ENCODE peak calls at places on chromosomes 11 and 22, in four cellular contexts. A is EL, Z is OCI-LY7, J is coronary artery. C is an unnamed sample.

GRCh38 chr22:35384567-35384966 is 3.7 kb downstream of the HMOX1 start:
- DNase-seq in Z (no peak), J (no peak), A (no peak), C (no peak)

GRCh38 chr11:68379216-68379615 is 66.8 kb downstream of the LRP5 start:
- DNase-seq in A (no peak), Z (no peak), J (no peak), C (no peak)

GRCh38 chr11:63670077-63670737 is 969 bp downstream of the ATL3 start:
- DNase-seq in Z (peak), A (peak), J (no peak), C (peak)

GRCh38 chr11:117281159-117281558 is 10.0 kb upstream of the BACE1-AS start:
- DNase-seq in J (no peak), Z (no peak), A (peak), C (no peak)

GRCh38 chr22:22210375-22210774 is 34.2 kb upstream of the VPREB1 start:
- DNase-seq in A (peak), J (no peak), Z (no peak), C (no peak)

GRCh38 chr11:45097721-45098493 is 48.5 kb upstream of the PRDM11 start:
- DNase-seq in A (peak), J (no peak), Z (peak), C (peak)

GRCh38 chr22:26308467-26308866 is 120.6 kb upstream of the ASPHD2 start:
- DNase-seq in A (no peak), Z (no peak), J (no peak), C (no peak)

GRCh38 chr22:43783777-43784176 is 28.3 kb downstream of the EFCAB6 start:
- DNase-seq in J (no peak), Z (no peak), A (no peak), C (no peak)

GRCh38 chr11:20452585-20452984 is 65.1 kb downstream of the PRMT3 start:
- DNase-seq in J (no peak), Z (no peak), A (no peak), C (no peak)

GRCh38 chr11:123653997-123654565 is 343 bp downstream of the SCN3B start:
- DNase-seq in A (peak), J (no peak), Z (no peak), C (peak)

GRCh38 chr11:36312593-36312990 is 16.5 kb downstream of the PRR5L start:
- DNase-seq in J (no peak), A (peak), Z (no peak), C (no peak)

GRCh38 chr11:129643031-129643721 is 172.5 kb upstream of the TMEM45B start:
- DNase-seq in J (no peak), A (peak), Z (no peak), C (no peak)

GRCh38 chr22:42621505-42622002 is 6.9 kb upstream of the POLDIP3 start:
- DNase-seq in A (peak), J (no peak), Z (peak), C (peak)

GRCh38 chr22:28799834-28800307 is 498 bp downstream of the XBP1 start:
- DNase-seq in Z (peak), A (peak), J (peak), C (no peak)

GRCh38 chr11:117333921-117334320 is 6.3 kb downstream of the CEP164 start:
- DNase-seq in J (no peak), Z (no peak), A (no peak), C (no peak)

GRCh38 chr11:69448471-69449284 is 32.8 kb upstream of the LINC01488 start:
- DNase-seq in A (no peak), J (no peak), Z (no peak), C (no peak)

GRCh38 chr11:130131957-130132850 is 27.4 kb upstream of the ST14 start:
- DNase-seq in J (no peak), Z (peak), A (peak), C (peak)

GRCh38 chr22:30301995-30302809 is 12.9 kb upstream of the CASTOR1 start:
- DNase-seq in Z (peak), A (peak), J (no peak), C (no peak)

GRCh38 chr11:94519478-94520084 is 7.3 kb downstream of the C11orf97 start:
- DNase-seq in A (peak), J (no peak), Z (peak), C (no peak)

GRCh38 chr11:11769362-11769761 is 72.4 kb upstream of the USP47 start:
- DNase-seq in J (no peak), A (no peak), Z (no peak), C (no peak)

GRCh38 chr11:131136476-131136875 is 220.2 kb upstream of the SNX19 start:
- DNase-seq in Z (no peak), A (peak), J (no peak), C (no peak)

GRCh38 chr11:67345949-67346819 is 7.2 kb downstream of the POLD4 start:
- DNase-seq in J (no peak), A (peak), Z (peak), C (peak)

GRCh38 chr11:129637983-129638776 is 177.5 kb upstream of the TMEM45B start:
- DNase-seq in J (no peak), A (peak), Z (no peak), C (no peak)

GRCh38 chr11:134632347-134633119 is 220.5 kb upstream of the B3GAT1 start:
- DNase-seq in A (no peak), J (peak), Z (no peak), C (no peak)

GRCh38 chr11:79437981-79438630 is 2.7 kb downstream of the TENM4 start:
- DNase-seq in Z (no peak), A (peak), J (peak), C (no peak)

GRCh38 chr22:39482768-39483167 is 19.3 kb upstream of the MIEF1 start:
- DNase-seq in J (no peak), A (no peak), Z (no peak), C (no peak)

GRCh38 chr11:21514298-21514697 is 678.6 kb upstream of the ANO5 start:
- DNase-seq in A (no peak), J (no peak), Z (peak), C (peak)

GRCh38 chr22:46406349-46406748 is 70.8 kb downstream of the TRMU start:
- DNase-seq in J (no peak), A (no peak), Z (no peak), C (no peak)

GRCh38 chr11:69361466-69361865 is 67.5 kb downstream of the MYEOV start:
- DNase-seq in Z (no peak), A (no peak), J (no peak), C (no peak)

GRCh38 chr22:37425800-37426531 is 1.3 kb downstream of the ELFN2 start:
- DNase-seq in Z (peak), J (no peak), A (no peak), C (no peak)

GRCh38 chr11:1008781-1009180 is 27.7 kb downstream of the MUC6 start:
- DNase-seq in Z (no peak), J (no peak), A (no peak), C (no peak)

GRCh38 chr11:116732740-116733385 is 39.9 kb downstream of the BUD13 start:
- DNase-seq in A (peak), Z (peak), J (peak), C (peak)